ENCODE peak calls at places on chromosome 3, in ten cellular contexts. I, U, V, K, N, D, E, J, Z and A are unnamed samples.

GRCh38 chr3:43423142-43423541 is 136.8 kb downstream of the SNRK start:
- DNase-seq in I (peak; percentile 37), U (no peak), V (no peak), K (peak; percentile 57), N (peak; percentile 71), D (no peak), E (no peak), J (peak; percentile 65), Z (no peak), A (peak; percentile 28)

GRCh38 chr3:100159564-100160153 is 45.4 kb upstream of the FILIP1L start:
- DNase-seq in I (no peak), U (no peak), V (no peak), K (peak; percentile 84), N (no peak), D (no peak), E (no peak), J (no peak), Z (no peak), A (peak; percentile 68)

GRCh38 chr3:24318668-24319287 is 175.9 kb downstream of the THRB start:
- DNase-seq in I (no peak), U (no peak), V (no peak), K (peak; percentile 5), N (no peak), D (no peak), E (no peak), J (no peak), Z (peak; percentile 19), A (peak; percentile 65)

GRCh38 chr3:127412578-127413317 is 124.9 kb upstream of the PRR20G start:
- DNase-seq in I (no peak), U (no peak), V (no peak), K (no peak), N (no peak), D (no peak), E (no peak), J (no peak), Z (no peak), A (no peak)

GRCh38 chr3:193910886-193911738 is 224.8 kb upstream of the HES1 start:
- DNase-seq in I (no peak), U (no peak), V (no peak), K (no peak), N (peak; percentile 52), D (no peak), E (no peak), J (no peak), Z (peak; percentile 8), A (no peak)

GRCh38 chr3:155605571-155605970 is 139.3 kb downstream of the PLCH1 start:
- DNase-seq in I (no peak), U (no peak), V (no peak), K (no peak), N (no peak), D (no peak), E (no peak), J (no peak), Z (no peak), A (no peak)

GRCh38 chr3:127383656-127384179 is 95.9 kb upstream of the PRR20G start:
- DNase-seq in I (no peak), U (no peak), V (no peak), K (no peak), N (no peak), D (no peak), E (no peak), J (no peak), Z (no peak), A (no peak)

GRCh38 chr3:52070724-52071621 is 14.6 kb upstream of the DUSP7 start:
- DNase-seq in I (no peak), U (no peak), V (peak; percentile 43), K (no peak), N (peak; percentile 53), D (no peak), E (no peak), J (no peak), Z (no peak), A (no peak)

GRCh38 chr3:132964267-132964666 is 73.9 kb upstream of the TMEM108 start:
- DNase-seq in I (no peak), U (no peak), V (no peak), K (no peak), N (no peak), D (no peak), E (no peak), J (no peak), Z (no peak), A (no peak)

GRCh38 chr3:69994934-69995333 is 4.6 kb upstream of the SAMMSON start:
- DNase-seq in I (no peak), U (no peak), V (no peak), K (no peak), N (no peak), D (no peak), E (no peak), J (no peak), Z (no peak), A (no peak)

GRCh38 chr3:194871143-194871863 is 185.6 kb downstream of the FAM43A start:
- DNase-seq in I (no peak), U (peak; percentile 49), V (no peak), K (peak; percentile 91), N (peak; percentile 61), D (peak; percentile 99), E (no peak), J (peak; percentile 79), Z (peak; percentile 73), A (peak; percentile 94)